ENCODE peak calls at places on chromosomes 12 and 14, in five cellular contexts. V is stomach, G is AG04450, B is esophagus muscularis mucosa, N is mammary epithelial cell. Y is an unnamed sample.

GRCh38 chr12:105222726-105223357 is 13.1 kb downstream of the APPL2 start:
- DNase-seq in B (no peak), V (no peak), N (no peak), G (no peak), Y (no peak)

GRCh38 chr14:53900499-53900898 is 56.1 kb downstream of the BMP4 start:
- DNase-seq in G (no peak), N (no peak), V (peak; percentile 29), B (no peak), Y (no peak)

GRCh38 chr12:51517800-51518199 is 73.2 kb upstream of the SCN8A start:
- DNase-seq in G (no peak), N (no peak), V (no peak), B (no peak), Y (no peak)

GRCh38 chr12:67276469-67276868 is 7.3 kb downstream of the CAND1 start:
- DNase-seq in G (no peak), N (no peak), V (no peak), B (no peak), Y (no peak)

GRCh38 chr12:26878661-26879119 is 45.7 kb upstream of the ITPR2 start:
- DNase-seq in V (peak; percentile 85), B (peak; percentile 92), G (no peak), N (no peak), Y (peak; percentile 74)

GRCh38 chr12:40002178-40003169 is 103.4 kb downstream of the SLC2A13 start:
- DNase-seq in B (no peak), V (peak; percentile 37), N (no peak), G (no peak), Y (no peak)

GRCh38 chr12:57759360-57759980 is 4.6 kb downstream of the MARCHF9 start:
- DNase-seq in N (no peak), B (no peak), V (no peak), G (no peak), Y (no peak)

GRCh38 chr14:105166571-105167302 is 1.8 kb downstream of the JAG2 start:
- DNase-seq in G (no peak), N (peak; percentile 50), V (no peak), B (no peak), Y (no peak)

GRCh38 chr12:910416-910815 is 39.1 kb downstream of the RAD52 start:
- DNase-seq in N (no peak), B (no peak), G (no peak), V (no peak), Y (no peak)

GRCh38 chr12:909861-910260 is 39.6 kb downstream of the RAD52 start:
- DNase-seq in V (no peak), B (no peak), N (no peak), G (no peak), Y (no peak)

GRCh38 chr12:912466-913235 is 36.8 kb downstream of the RAD52 start:
- DNase-seq in N (no peak), V (no peak), B (no peak), G (no peak), Y (no peak)

GRCh38 chr12:913919-914718 is 35.4 kb downstream of the RAD52 start:
- DNase-seq in B (no peak), G (peak; percentile 32), V (no peak), N (peak; percentile 76), Y (no peak)

DNA sequence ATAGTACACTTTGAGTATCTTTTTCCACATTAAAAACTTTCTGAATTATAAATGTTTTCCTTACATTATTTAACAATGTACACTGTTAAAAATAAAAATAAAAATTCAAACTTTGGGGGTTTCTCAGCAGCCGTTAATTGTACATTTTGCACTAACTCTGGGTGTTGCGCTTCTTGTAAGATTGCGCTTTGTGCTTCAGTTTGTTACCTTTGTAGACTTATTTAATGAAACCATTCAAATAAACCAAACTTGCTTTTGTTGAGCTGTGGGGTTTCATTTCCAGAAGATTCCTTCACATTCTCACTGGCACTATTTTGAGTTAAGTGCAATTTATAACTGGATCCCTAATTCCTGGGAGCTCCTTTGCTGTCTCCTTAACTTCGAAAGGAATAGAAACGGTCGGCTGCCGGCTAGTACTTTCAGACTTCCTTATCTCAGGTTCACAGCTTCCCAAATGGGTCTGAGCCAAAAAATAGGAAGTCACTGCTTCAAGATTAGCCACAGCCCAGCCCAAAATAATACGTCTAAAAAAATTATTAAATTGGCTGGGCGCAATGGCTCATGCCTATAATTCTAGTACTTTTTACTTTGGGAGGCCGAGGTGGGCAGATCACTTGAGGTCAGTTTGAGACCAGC is 38.2 kb downstream of the RAD52 start:
- DNase-seq in V (no peak), B (no peak), G (no peak), N (no peak), Y (no peak)
- H3K27ac ChIP-seq in V (no peak overlapping the region), B (no peak overlapping the region), G (no peak overlapping the region), N (no peak overlapping the region), Y (no peak overlapping the region)

GRCh38 chr14:69325646-69326265 is 65.8 kb downstream of the GALNT16 start:
- DNase-seq in N (no peak), G (no peak), V (no peak), B (no peak), Y (no peak)
- TF ChIP-seq CTCF in N (no peak), G (peak; percentile 14), V (no peak), B (no peak), Y (no peak)

GRCh38 chr14:100569734-100570251 is 17.4 kb downstream of the BEGAIN start:
- DNase-seq in V (no peak), B (no peak), N (no peak), G (no peak), Y (no peak)

GRCh38 chr14:100567877-100568163 is 19.4 kb downstream of the BEGAIN start:
- DNase-seq in B (no peak), N (no peak), V (no peak), G (no peak), Y (no peak)

GRCh38 chr14:100568998-100569733 is 18.1 kb downstream of the BEGAIN start:
- DNase-seq in N (no peak), V (no peak), B (no peak), G (no peak), Y (no peak)

GRCh38 chr14:100567009-100567876 is 20.0 kb downstream of the BEGAIN start:
- DNase-seq in N (no peak), B (no peak), G (no peak), V (no peak), Y (no peak)

DNA sequence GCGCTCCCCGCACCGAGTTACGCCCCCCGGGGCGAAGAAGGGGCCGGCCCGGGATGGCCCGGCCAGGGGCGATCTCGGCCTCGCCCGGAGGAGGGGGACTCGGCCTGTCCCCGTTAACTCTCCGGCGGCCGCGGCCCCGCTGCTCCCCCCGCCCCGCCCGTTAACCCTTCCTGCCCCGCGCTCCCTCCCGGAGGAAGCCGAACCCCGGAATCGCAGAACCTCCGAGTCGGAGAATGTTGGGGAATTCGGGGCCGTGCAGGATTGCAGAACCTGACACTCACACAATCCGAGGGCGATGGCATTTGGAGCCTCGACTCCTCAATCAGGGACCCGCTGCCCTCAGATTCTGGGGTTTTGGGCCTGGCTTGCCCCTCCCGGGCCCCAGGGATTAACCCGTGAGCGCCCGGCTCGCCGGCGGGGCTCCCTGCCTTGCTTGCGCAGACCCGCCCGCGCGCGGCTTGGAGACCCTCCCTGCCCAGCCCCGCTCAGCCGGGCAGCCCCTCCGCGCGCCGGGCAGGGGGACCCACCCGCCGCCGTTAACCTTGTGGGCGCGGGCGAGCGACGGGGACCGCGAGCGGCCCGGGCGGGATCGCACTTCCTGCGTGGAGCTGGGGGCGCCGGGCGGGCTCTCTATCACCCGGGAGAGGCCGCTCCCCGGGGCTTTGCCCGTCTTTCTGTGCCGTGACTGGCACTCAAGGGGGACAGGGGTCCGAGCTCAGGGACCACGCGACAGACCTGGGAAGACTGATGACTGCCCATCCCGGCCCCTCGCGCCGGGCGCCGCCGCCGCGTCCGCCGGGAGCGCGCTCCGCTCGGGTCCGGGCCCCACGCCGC is 18.8 kb downstream of the BEGAIN start:
- DNase-seq in G (no peak), V (no peak), N (no peak), B (no peak), Y (no peak)
- H3K4me3 ChIP-seq in G (no peak overlapping the region), V (peak overlapping the region; percentile 69), N (peak overlapping the region; percentile 34), B (peak overlapping the region; percentile 69), Y (peak overlapping the region; percentile 40)

GRCh38 chr14:97625512-97625911 is 828.3 kb downstream of the VRK1 start:
- DNase-seq in G (no peak), N (no peak), B (no peak), V (no peak), Y (no peak)
- H3K27ac ChIP-seq in G (no peak overlapping the region), N (no peak overlapping the region), B (no peak overlapping the region), V (no peak overlapping the region), Y (no peak overlapping the region)

GRCh38 chr12:95858451-95859343 is at the start of gene SNRPF:
- DNase-seq in G (peak; percentile 93), V (peak; percentile 96), N (peak; percentile 97), B (peak; percentile 99), Y (peak; percentile 97)
- TF ChIP-seq CTCF in G (no peak), V (no peak), N (no peak), B (no peak), Y (peak; percentile 27)

Y was measured in breast epithelium.